ENCODE peak calls at places on chromosome 4, in five cellular contexts. Y is IMR-90, I is H1, X is neuronal stem cell, A is H9. P is an unnamed sample.

GRCh38 chr4:87227704-87228560 is 7.5 kb upstream of the KLHL8 start:
- DNase-seq in A (no peak), X (no peak), I (no peak), Y (no peak), P (no peak)

GRCh38 chr4:168480991-168481588 is 798 bp upstream of the DDX60L start:
- DNase-seq in X (no peak), Y (peak; percentile 85), I (no peak), A (no peak), P (peak; percentile 83)

GRCh38 chr4:84167579-84167978 is 331.5 kb downstream of the NKX6-1 start:
- DNase-seq in A (peak; percentile 69), X (peak; percentile 12), Y (no peak), I (peak; percentile 17), P (peak; percentile 0)

GRCh38 chr4:54090804-54091623 is 8.9 kb upstream of the GSX2 start:
- DNase-seq in Y (peak; percentile 33), A (peak; percentile 30), I (no peak), X (no peak), P (peak; percentile 46)

GRCh38 chr4:1418494-1419285 is 12.4 kb upstream of the NKX1-1 start:
- DNase-seq in X (no peak), I (no peak), A (no peak), Y (no peak), P (no peak)

GRCh38 chr4:183256756-183257385 is 63.2 kb downstream of the CLDN22 start:
- DNase-seq in A (peak; percentile 65), X (peak; percentile 35), Y (peak; percentile 54), I (no peak), P (peak; percentile 59)

GRCh38 chr4:133147922-133148689 is 988 bp upstream of the PCDH10 start:
- DNase-seq in X (peak; percentile 41), Y (peak; percentile 21), A (peak; percentile 55), I (no peak), P (peak; percentile 79)

GRCh38 chr4:178242655-178243054 is 800.4 kb upstream of the AGA start:
- DNase-seq in A (no peak), X (no peak), I (no peak), Y (no peak), P (no peak)

GRCh38 chr4:177404980-177405379 is 37.3 kb downstream of the AGA start:
- DNase-seq in I (no peak), X (no peak), Y (no peak), A (no peak), P (no peak)

GRCh38 chr4:27318740-27319139 is 458.1 kb downstream of the STIM2 start:
- DNase-seq in A (peak; percentile 80), Y (peak; percentile 17), I (peak; percentile 49), X (peak; percentile 24), P (peak; percentile 35)

GRCh38 chr4:2256156-2256731 is 5.7 kb downstream of the MXD4 start:
- DNase-seq in I (no peak), X (no peak), A (no peak), Y (no peak), P (no peak)

GRCh38 chr4:40409835-40410234 is 74.7 kb downstream of the CHRNA9 start:
- DNase-seq in A (no peak), I (no peak), Y (peak; percentile 38), X (no peak), P (peak; percentile 65)

GRCh38 chr4:95549246-95550138 is 719 bp upstream of the UNC5C start:
- DNase-seq in Y (peak; percentile 19), I (no peak), A (peak; percentile 65), X (peak; percentile 43), P (peak; percentile 91)

GRCh38 chr4:151953286-151953685 is 192.5 kb upstream of the GATB start:
- DNase-seq in X (no peak), A (no peak), Y (peak; percentile 3), I (no peak), P (no peak)

GRCh38 chr4:94577136-94577535 is 125.4 kb downstream of the PDLIM5 start:
- DNase-seq in A (peak; percentile 55), Y (peak; percentile 67), I (no peak), X (peak; percentile 80), P (peak; percentile 80)

GRCh38 chr4:40628888-40629287 is 776 bp downstream of the RBM47 start:
- DNase-seq in X (no peak), I (no peak), A (no peak), Y (no peak), P (no peak)

GRCh38 chr4:187555174-187555573 is 440.4 kb upstream of the ZFP42 start:
- DNase-seq in A (no peak), I (no peak), X (no peak), Y (no peak), P (peak; percentile 18)

GRCh38 chr4:17494258-17494657 is 17.6 kb downstream of the QDPR start:
- DNase-seq in X (no peak), A (no peak), I (no peak), Y (peak; percentile 78), P (peak; percentile 83)

GRCh38 chr4:88792268-88792781 is 94.7 kb upstream of the NAP1L5 start:
- DNase-seq in Y (peak; percentile 86), X (no peak), I (no peak), A (no peak), P (peak; percentile 94)

GRCh38 chr4:98446499-98447375 is 185.6 kb downstream of the RAP1GDS1 start:
- DNase-seq in Y (peak; percentile 31), A (no peak), X (no peak), I (no peak), P (peak; percentile 64)

GRCh38 chr4:19575959-19576358 is 675.7 kb upstream of the SLIT2 start:
- DNase-seq in Y (no peak), X (no peak), A (no peak), I (no peak), P (no peak)

GRCh38 chr4:147732516-147733193 is 767 bp downstream of the ARHGAP10 start:
- DNase-seq in I (no peak), A (peak; percentile 58), X (peak; percentile 35), Y (peak; percentile 39), P (peak; percentile 63)

GRCh38 chr4:15159477-15160019 is 157.3 kb downstream of the CPEB2 start:
- DNase-seq in Y (no peak), I (no peak), A (no peak), X (no peak), P (no peak)

GRCh38 chr4:15162465-15163283 is 160.4 kb downstream of the CPEB2 start:
- DNase-seq in X (no peak), A (no peak), Y (peak; percentile 53), I (no peak), P (peak; percentile 34)

GRCh38 chr4:15163284-15163645 is 161.0 kb downstream of the CPEB2 start:
- DNase-seq in Y (no peak), X (no peak), A (no peak), I (no peak), P (peak; percentile 56)

GRCh38 chr4:15162046-15162445 is 159.8 kb downstream of the CPEB2 start:
- DNase-seq in Y (no peak), X (no peak), I (no peak), A (no peak), P (no peak)

GRCh38 chr4:15161439-15161838 is 159.2 kb downstream of the CPEB2 start:
- DNase-seq in X (no peak), Y (no peak), I (no peak), A (no peak), P (no peak)
- H3K4ac ChIP-seq in X (no peak overlapping the region), Y (no peak overlapping the region), I (no peak overlapping the region), A (no peak overlapping the region), P (no peak overlapping the region)

DNA sequence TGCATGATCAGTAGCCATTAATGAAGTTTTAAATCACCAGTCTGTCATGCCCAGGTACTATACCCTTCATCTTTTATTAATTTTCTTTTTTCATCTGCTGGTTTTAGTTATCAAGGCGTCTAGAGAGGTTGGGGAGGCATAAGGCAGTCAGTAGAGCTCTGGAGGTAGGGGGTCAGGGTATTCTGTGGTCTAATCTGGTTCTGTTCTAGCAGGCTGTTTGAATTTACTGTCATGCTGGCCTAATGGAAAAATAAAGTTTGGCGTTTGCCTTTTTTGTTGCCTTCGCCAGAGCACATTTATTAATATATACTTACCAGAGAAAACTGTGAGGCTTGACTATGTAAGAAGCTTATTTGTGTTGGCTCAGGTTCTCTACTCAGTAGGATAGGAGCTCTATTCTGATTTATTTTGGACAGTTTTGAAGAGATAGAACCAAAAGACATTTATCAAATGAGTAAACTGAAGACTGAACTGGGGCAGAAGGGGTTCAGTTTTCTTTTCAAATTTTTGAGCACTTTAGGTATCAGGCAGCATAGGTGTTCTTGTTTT is 46.9 kb downstream of the TMEM131L start:
- DNase-seq in A (no peak), X (no peak), I (no peak), Y (peak; percentile 49), P (no peak)
- H2BK15ac ChIP-seq in A (no peak overlapping the region), X (no peak overlapping the region), I (no peak overlapping the region), Y (peak overlapping the region; percentile 35), P (no peak overlapping the region)

DNA sequence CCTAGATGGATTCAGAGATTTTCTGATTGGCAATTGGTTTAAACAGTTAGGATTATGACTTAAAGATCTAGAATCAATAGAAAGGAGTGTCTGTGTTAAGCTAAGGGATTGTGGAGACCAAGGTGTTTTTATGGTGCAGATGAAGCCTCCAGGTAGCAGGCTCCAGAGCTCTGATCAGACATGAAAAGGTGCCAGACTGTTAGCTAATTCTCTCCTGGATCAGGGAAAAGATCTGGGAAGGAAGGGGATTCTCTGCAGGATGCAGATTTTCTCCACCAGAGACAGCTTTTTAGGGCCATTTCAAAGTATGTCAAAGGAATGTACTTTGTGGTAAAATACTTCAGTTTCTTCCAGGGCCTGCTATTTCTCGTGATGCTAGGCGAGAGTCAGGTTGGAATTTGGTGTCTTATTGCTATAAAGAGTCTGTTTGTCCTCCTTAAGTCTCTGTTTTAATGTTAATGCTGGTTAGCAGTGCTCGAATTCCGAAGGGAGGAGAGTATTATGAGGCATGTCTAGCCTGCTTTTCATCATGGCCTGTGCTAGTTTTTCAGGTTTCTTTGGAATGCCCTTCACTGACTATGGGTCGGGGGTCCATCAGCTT is 12.0 kb upstream of the GPR78 start:
- DNase-seq in X (no peak), I (peak; percentile 63), Y (peak; percentile 7), A (peak; percentile 65), P (no peak)
- H3K14ac ChIP-seq in X (no peak overlapping the region), I (no peak overlapping the region), Y (no peak overlapping the region), A (peak overlapping the region; percentile 80), P (no peak overlapping the region)

DNA sequence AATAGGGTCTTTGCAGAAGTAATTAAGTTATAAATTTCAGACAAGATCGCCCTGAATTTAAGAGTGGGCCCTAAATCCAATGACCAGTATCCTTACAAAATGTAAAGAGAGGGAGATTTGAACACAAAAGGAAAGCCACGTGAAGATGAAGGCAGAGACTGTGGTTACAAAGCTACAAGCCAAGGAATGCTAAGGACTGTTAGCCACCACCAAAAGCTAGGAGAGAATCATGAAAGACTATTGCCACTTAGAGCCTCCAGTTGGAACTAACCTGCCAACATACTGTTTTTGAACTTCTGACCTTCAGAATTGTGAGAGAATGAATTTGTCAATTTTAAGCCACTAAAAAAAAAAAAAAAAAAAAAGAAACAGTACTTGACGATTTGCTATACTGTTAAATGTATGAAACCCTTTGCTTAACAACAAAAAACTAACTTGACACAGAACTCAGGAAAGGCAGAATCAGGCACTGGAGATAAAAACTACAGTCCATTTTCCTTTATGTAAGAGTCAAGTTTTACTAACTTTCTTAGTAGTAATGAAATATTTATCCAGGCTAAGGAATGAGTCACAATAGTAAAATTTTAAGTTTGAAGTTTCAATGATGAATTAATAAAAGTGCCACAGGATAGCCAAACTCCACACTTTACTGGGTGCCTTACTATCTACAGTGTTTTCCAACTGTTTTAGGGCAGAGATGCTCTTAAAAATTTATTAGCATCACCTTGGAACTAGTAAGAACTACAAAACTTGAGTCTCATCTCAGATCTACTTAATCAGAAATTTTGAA is 25.1 kb downstream of the DHX15 start:
- DNase-seq in X (no peak), I (no peak), A (no peak), Y (peak; percentile 25), P (no peak)
- H3K4ac ChIP-seq in X (no peak overlapping the region), I (no peak overlapping the region), A (no peak overlapping the region), Y (no peak overlapping the region), P (no peak overlapping the region)

GRCh38 chr4:81538712-81539432 is 67.2 kb upstream of the RASGEF1B start:
- DNase-seq in X (no peak), Y (no peak), I (no peak), A (no peak), P (no peak)

GRCh38 chr4:81546777-81547176 is 75.1 kb upstream of the RASGEF1B start:
- DNase-seq in I (no peak), Y (no peak), X (no peak), A (no peak), P (no peak)

GRCh38 chr4:81541546-81541945 is 69.8 kb upstream of the RASGEF1B start:
- DNase-seq in X (no peak), Y (no peak), A (no peak), I (no peak), P (no peak)
- H2BK15ac ChIP-seq in X (no peak overlapping the region), Y (no peak overlapping the region), A (no peak overlapping the region), I (no peak overlapping the region), P (no peak overlapping the region)